ENCODE peak calls at places on chromosomes 5 and 9, in ten cellular contexts. One of them, this sample, is unnamed.

GRCh38 chr5:104179057-104179456 is 616.5 kb upstream of the NUDT12 start:
- DNase-seq in cardiac muscle cell: peak; percentile 66
- DNase-seq in K562: peak; percentile 71
- DNase-seq in fibroblast of lung: peak; percentile 35
- DNase-seq in upper lobe of left lung: no peak
- DNase-seq in colonic mucosa: peak; percentile 31
- DNase-seq in body of pancreas: peak; percentile 67
- DNase-seq in upper lobe of right lung: no peak
- DNase-seq in ovary: no peak
- DNase-seq in heart left ventricle: no peak
- DNase-seq in this sample: no peak

GRCh38 chr5:6719417-6719816 is 6.2 kb downstream of the TENT4A start:
- DNase-seq in fibroblast of lung: no peak
- DNase-seq in upper lobe of left lung: no peak
- DNase-seq in upper lobe of right lung: no peak
- DNase-seq in ovary: no peak
- DNase-seq in colonic mucosa: peak; percentile 11
- DNase-seq in cardiac muscle cell: no peak
- DNase-seq in heart left ventricle: no peak
- DNase-seq in K562: no peak
- DNase-seq in body of pancreas: no peak
- DNase-seq in this sample: no peak

GRCh38 chr9:110252509-110253139 is 3.7 kb downstream of the TXN start:
- DNase-seq in K562: no peak
- DNase-seq in ovary: no peak
- DNase-seq in heart left ventricle: no peak
- DNase-seq in upper lobe of right lung: no peak
- DNase-seq in body of pancreas: no peak
- DNase-seq in cardiac muscle cell: peak; percentile 20
- DNase-seq in upper lobe of left lung: no peak
- DNase-seq in colonic mucosa: no peak
- DNase-seq in fibroblast of lung: no peak
- DNase-seq in this sample: no peak

GRCh38 chr5:139148306-139148705 is 49.9 kb downstream of the SIL1 start:
- DNase-seq in colonic mucosa: no peak
- DNase-seq in body of pancreas: peak; percentile 77
- DNase-seq in cardiac muscle cell: no peak
- DNase-seq in fibroblast of lung: no peak
- DNase-seq in upper lobe of left lung: no peak
- DNase-seq in ovary: no peak
- DNase-seq in heart left ventricle: no peak
- DNase-seq in upper lobe of right lung: no peak
- DNase-seq in K562: no peak
- DNase-seq in this sample: no peak

GRCh38 chr9:34377402-34377741 is 674 bp upstream of the MYORG start:
- DNase-seq in heart left ventricle: no peak
- DNase-seq in fibroblast of lung: no peak
- DNase-seq in ovary: peak; percentile 23
- DNase-seq in upper lobe of right lung: peak; percentile 77
- DNase-seq in cardiac muscle cell: no peak
- DNase-seq in upper lobe of left lung: peak; percentile 44
- DNase-seq in K562: peak; percentile 19
- DNase-seq in body of pancreas: peak; percentile 76
- DNase-seq in colonic mucosa: peak; percentile 67
- DNase-seq in this sample: no peak

GRCh38 chr5:140549237-140550144 is 2.0 kb downstream of the EIF4EBP3 start:
- DNase-seq in upper lobe of left lung: no peak
- DNase-seq in ovary: no peak
- DNase-seq in colonic mucosa: peak; percentile 73
- DNase-seq in K562: peak; percentile 72
- DNase-seq in cardiac muscle cell: peak; percentile 66
- DNase-seq in heart left ventricle: peak; percentile 72
- DNase-seq in fibroblast of lung: peak; percentile 49
- DNase-seq in upper lobe of right lung: no peak
- DNase-seq in body of pancreas: peak; percentile 80
- DNase-seq in this sample: peak; percentile 77

GRCh38 chr5:71503536-71503935 is 48.1 kb downstream of the BDP1 start:
- DNase-seq in body of pancreas: no peak
- DNase-seq in upper lobe of left lung: no peak
- DNase-seq in upper lobe of right lung: no peak
- DNase-seq in fibroblast of lung: no peak
- DNase-seq in cardiac muscle cell: no peak
- DNase-seq in K562: no peak
- DNase-seq in colonic mucosa: no peak
- DNase-seq in heart left ventricle: no peak
- DNase-seq in ovary: no peak
- DNase-seq in this sample: no peak

GRCh38 chr5:66307647-66308257 is 163.7 kb downstream of the SREK1 start:
- DNase-seq in upper lobe of right lung: no peak
- DNase-seq in K562: peak; percentile 53
- DNase-seq in ovary: no peak
- DNase-seq in body of pancreas: peak; percentile 33
- DNase-seq in colonic mucosa: no peak
- DNase-seq in upper lobe of left lung: no peak
- DNase-seq in fibroblast of lung: peak; percentile 80
- DNase-seq in cardiac muscle cell: peak; percentile 85
- DNase-seq in heart left ventricle: no peak
- DNase-seq in this sample: no peak

GRCh38 chr5:171309526-171310333 is 682 bp downstream of the TLX3 start:
- DNase-seq in K562: no peak
- DNase-seq in ovary: no peak
- DNase-seq in body of pancreas: no peak
- DNase-seq in upper lobe of right lung: peak; percentile 59
- DNase-seq in heart left ventricle: no peak
- DNase-seq in colonic mucosa: peak; percentile 43
- DNase-seq in fibroblast of lung: no peak
- DNase-seq in upper lobe of left lung: peak; percentile 79
- DNase-seq in cardiac muscle cell: no peak
- DNase-seq in this sample: peak; percentile 57

GRCh38 chr5:1186351-1187233 is 14.8 kb upstream of the SLC6A19 start:
- DNase-seq in colonic mucosa: peak; percentile 14
- DNase-seq in upper lobe of left lung: peak; percentile 32
- DNase-seq in cardiac muscle cell: no peak
- DNase-seq in ovary: no peak
- DNase-seq in upper lobe of right lung: no peak
- DNase-seq in body of pancreas: no peak
- DNase-seq in heart left ventricle: no peak
- DNase-seq in K562: no peak
- DNase-seq in fibroblast of lung: no peak
- DNase-seq in this sample: no peak

GRCh38 chr5:107469485-107469884 is 201.3 kb downstream of the EFNA5 start:
- DNase-seq in colonic mucosa: no peak
- DNase-seq in K562: no peak
- DNase-seq in body of pancreas: no peak
- DNase-seq in upper lobe of right lung: no peak
- DNase-seq in ovary: no peak
- DNase-seq in heart left ventricle: no peak
- DNase-seq in fibroblast of lung: peak; percentile 68
- DNase-seq in cardiac muscle cell: peak; percentile 92
- DNase-seq in upper lobe of left lung: no peak
- DNase-seq in this sample: no peak

DNA sequence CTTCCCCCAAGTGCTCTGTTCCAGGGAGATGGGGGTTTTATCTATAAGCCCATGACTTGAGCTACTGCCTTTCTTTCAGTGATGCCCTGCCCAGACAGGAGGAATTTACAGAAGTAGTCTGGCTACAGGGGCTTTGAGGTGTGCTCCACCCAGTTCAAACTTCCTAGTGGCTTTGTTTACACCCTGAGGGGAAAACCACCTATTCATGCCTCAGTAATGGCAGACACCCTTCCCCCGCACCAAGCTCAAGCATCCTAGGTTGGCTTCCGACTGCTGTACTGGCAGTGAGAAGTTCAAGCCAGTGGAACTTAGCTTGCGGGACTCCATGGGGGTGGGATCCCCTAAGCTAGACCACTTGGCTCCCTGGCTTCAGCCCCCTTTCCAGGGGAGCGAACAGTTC is 154.6 kb downstream of the IZUMO3 start:
- DNase-seq in heart left ventricle: no peak
- DNase-seq in upper lobe of left lung: no peak
- DNase-seq in ovary: no peak
- DNase-seq in K562: no peak
- DNase-seq in fibroblast of lung: no peak
- DNase-seq in colonic mucosa: no peak
- DNase-seq in upper lobe of right lung: no peak
- DNase-seq in body of pancreas: no peak
- DNase-seq in cardiac muscle cell: no peak
- DNase-seq in this sample: no peak
- H3K9me3 ChIP-seq in heart left ventricle: no peaks in the 10 kb centered on the region
- H3K9me3 ChIP-seq in upper lobe of left lung: no peaks in the 10 kb centered on the region
- H3K9me3 ChIP-seq in ovary: no peaks in the 10 kb centered on the region
- H3K9me3 ChIP-seq in K562: no peaks in the 10 kb centered on the region
- H3K9me3 ChIP-seq in fibroblast of lung: no peaks in the 10 kb centered on the region
- H3K9me3 ChIP-seq in colonic mucosa: no peaks in the 10 kb centered on the region
- H3K9me3 ChIP-seq in upper lobe of right lung: no peaks in the 10 kb centered on the region
- H3K9me3 ChIP-seq in body of pancreas: no peaks in the 10 kb centered on the region
- H3K9me3 ChIP-seq in cardiac muscle cell: no peaks in the 10 kb centered on the region
- H3K9me3 ChIP-seq in this sample: no peaks in the 10 kb centered on the region

GRCh38 chr9:132422574-132422973 is 12.6 kb downstream of the CFAP77 start:
- DNase-seq in body of pancreas: no peak
- DNase-seq in cardiac muscle cell: no peak
- DNase-seq in colonic mucosa: no peak
- DNase-seq in K562: no peak
- DNase-seq in heart left ventricle: no peak
- DNase-seq in upper lobe of left lung: no peak
- DNase-seq in upper lobe of right lung: no peak
- DNase-seq in fibroblast of lung: no peak
- DNase-seq in ovary: no peak
- DNase-seq in this sample: no peak
- H3K27me3 ChIP-seq in body of pancreas: peaks cover 5% of the 10 kb centered on the region
- H3K27me3 ChIP-seq in cardiac muscle cell: no peaks in the 10 kb centered on the region
- H3K27me3 ChIP-seq in colonic mucosa: peaks cover 15% of the 10 kb centered on the region
- H3K27me3 ChIP-seq in K562: peaks cover 73% of the 10 kb centered on the region
- H3K27me3 ChIP-seq in heart left ventricle: peaks cover 63% of the 10 kb centered on the region
- H3K27me3 ChIP-seq in upper lobe of left lung: peaks cover 6% of the 10 kb centered on the region
- H3K27me3 ChIP-seq in upper lobe of right lung: peaks cover 46% of the 10 kb centered on the region
- H3K27me3 ChIP-seq in fibroblast of lung: peaks cover 22% of the 10 kb centered on the region
- H3K27me3 ChIP-seq in ovary: no peaks in the 10 kb centered on the region
- H3K27me3 ChIP-seq in this sample: no peaks in the 10 kb centered on the region

DNA sequence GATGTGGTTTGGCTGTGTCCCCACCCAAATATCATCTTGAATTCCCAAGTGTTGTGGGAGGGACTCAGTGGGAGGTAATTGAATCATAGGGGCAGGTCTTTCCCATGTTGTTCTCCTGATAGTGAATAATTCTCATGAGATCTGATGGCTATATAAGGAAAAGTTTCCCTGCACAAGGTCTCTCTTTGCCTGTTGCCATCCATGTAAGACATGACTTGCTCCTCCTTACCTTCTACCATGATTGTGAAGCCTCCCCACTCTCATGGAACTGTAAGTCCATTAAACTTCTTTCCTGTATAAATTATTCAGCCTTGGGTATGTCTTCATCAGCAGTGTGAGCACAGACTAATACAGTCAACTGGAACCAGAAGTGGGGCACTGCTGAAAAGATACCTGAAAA is 262.4 kb upstream of the RFX3 start:
- DNase-seq in upper lobe of right lung: no peak
- DNase-seq in ovary: no peak
- DNase-seq in colonic mucosa: no peak
- DNase-seq in K562: no peak
- DNase-seq in upper lobe of left lung: no peak
- DNase-seq in cardiac muscle cell: no peak
- DNase-seq in heart left ventricle: no peak
- DNase-seq in body of pancreas: no peak
- DNase-seq in fibroblast of lung: no peak
- DNase-seq in this sample: no peak
- H3K9me3 ChIP-seq in upper lobe of right lung: no peaks in the 10 kb centered on the region
- H3K9me3 ChIP-seq in ovary: no peaks in the 10 kb centered on the region
- H3K9me3 ChIP-seq in colonic mucosa: no peaks in the 10 kb centered on the region
- H3K9me3 ChIP-seq in K562: no peaks in the 10 kb centered on the region
- H3K9me3 ChIP-seq in upper lobe of left lung: peaks cover 7% of the 10 kb centered on the region
- H3K9me3 ChIP-seq in cardiac muscle cell: no peaks in the 10 kb centered on the region
- H3K9me3 ChIP-seq in heart left ventricle: no peaks in the 10 kb centered on the region
- H3K9me3 ChIP-seq in body of pancreas: no peaks in the 10 kb centered on the region
- H3K9me3 ChIP-seq in fibroblast of lung: no peaks in the 10 kb centered on the region
- H3K9me3 ChIP-seq in this sample: peaks cover 4% of the 10 kb centered on the region

GRCh38 chr5:73286891-73287290 is 113.9 kb downstream of the TMEM174 start:
- DNase-seq in colonic mucosa: no peak
- DNase-seq in heart left ventricle: no peak
- DNase-seq in cardiac muscle cell: no peak
- DNase-seq in fibroblast of lung: no peak
- DNase-seq in upper lobe of left lung: no peak
- DNase-seq in K562: no peak
- DNase-seq in upper lobe of right lung: no peak
- DNase-seq in body of pancreas: no peak
- DNase-seq in ovary: no peak
- DNase-seq in this sample: no peak

GRCh38 chr5:73282923-73283322 is 109.9 kb downstream of the TMEM174 start:
- DNase-seq in K562: no peak
- DNase-seq in fibroblast of lung: no peak
- DNase-seq in colonic mucosa: no peak
- DNase-seq in body of pancreas: peak; percentile 66
- DNase-seq in upper lobe of left lung: no peak
- DNase-seq in ovary: no peak
- DNase-seq in upper lobe of right lung: no peak
- DNase-seq in cardiac muscle cell: no peak
- DNase-seq in heart left ventricle: no peak
- DNase-seq in this sample: no peak

GRCh38 chr5:73282383-73282782 is 109.4 kb downstream of the TMEM174 start:
- DNase-seq in fibroblast of lung: no peak
- DNase-seq in K562: no peak
- DNase-seq in body of pancreas: no peak
- DNase-seq in upper lobe of left lung: no peak
- DNase-seq in heart left ventricle: no peak
- DNase-seq in colonic mucosa: no peak
- DNase-seq in ovary: no peak
- DNase-seq in cardiac muscle cell: no peak
- DNase-seq in upper lobe of right lung: no peak
- DNase-seq in this sample: no peak

GRCh38 chr5:73284985-73285384 is 112.0 kb downstream of the TMEM174 start:
- DNase-seq in ovary: no peak
- DNase-seq in K562: no peak
- DNase-seq in heart left ventricle: no peak
- DNase-seq in fibroblast of lung: no peak
- DNase-seq in colonic mucosa: no peak
- DNase-seq in body of pancreas: no peak
- DNase-seq in cardiac muscle cell: no peak
- DNase-seq in upper lobe of right lung: no peak
- DNase-seq in upper lobe of left lung: no peak
- DNase-seq in this sample: no peak

GRCh38 chr5:73284196-73284795 is 111.3 kb downstream of the TMEM174 start:
- DNase-seq in upper lobe of right lung: no peak
- DNase-seq in cardiac muscle cell: no peak
- DNase-seq in colonic mucosa: no peak
- DNase-seq in fibroblast of lung: no peak
- DNase-seq in K562: no peak
- DNase-seq in upper lobe of left lung: no peak
- DNase-seq in heart left ventricle: no peak
- DNase-seq in body of pancreas: no peak
- DNase-seq in ovary: no peak
- DNase-seq in this sample: no peak
- H3K27me3 ChIP-seq in upper lobe of right lung: no peaks in the 10 kb centered on the region
- H3K27me3 ChIP-seq in cardiac muscle cell: peaks cover 5% of the 10 kb centered on the region
- H3K27me3 ChIP-seq in colonic mucosa: no peaks in the 10 kb centered on the region
- H3K27me3 ChIP-seq in fibroblast of lung: peaks cover 7% of the 10 kb centered on the region
- H3K27me3 ChIP-seq in K562: peaks cover 37% of the 10 kb centered on the region
- H3K27me3 ChIP-seq in upper lobe of left lung: no peaks in the 10 kb centered on the region
- H3K27me3 ChIP-seq in heart left ventricle: peaks cover 47% of the 10 kb centered on the region
- H3K27me3 ChIP-seq in body of pancreas: no peaks in the 10 kb centered on the region
- H3K27me3 ChIP-seq in ovary: no peaks in the 10 kb centered on the region
- H3K27me3 ChIP-seq in this sample: no peaks in the 10 kb centered on the region

GRCh38 chr5:98489021-98489420 is 284.4 kb upstream of the RGMB start:
- DNase-seq in upper lobe of left lung: no peak
- DNase-seq in colonic mucosa: no peak
- DNase-seq in heart left ventricle: no peak
- DNase-seq in fibroblast of lung: no peak
- DNase-seq in body of pancreas: no peak
- DNase-seq in upper lobe of right lung: no peak
- DNase-seq in K562: no peak
- DNase-seq in ovary: no peak
- DNase-seq in cardiac muscle cell: no peak
- DNase-seq in this sample: no peak
- H3K9me3 ChIP-seq in upper lobe of left lung: no peaks in the 10 kb centered on the region
- H3K9me3 ChIP-seq in colonic mucosa: no peaks in the 10 kb centered on the region
- H3K9me3 ChIP-seq in heart left ventricle: no peaks in the 10 kb centered on the region
- H3K9me3 ChIP-seq in fibroblast of lung: no peaks in the 10 kb centered on the region
- H3K9me3 ChIP-seq in body of pancreas: no peaks in the 10 kb centered on the region
- H3K9me3 ChIP-seq in upper lobe of right lung: no peaks in the 10 kb centered on the region
- H3K9me3 ChIP-seq in K562: no peaks in the 10 kb centered on the region
- H3K9me3 ChIP-seq in ovary: no peaks in the 10 kb centered on the region
- H3K9me3 ChIP-seq in cardiac muscle cell: no peaks in the 10 kb centered on the region
- H3K9me3 ChIP-seq in this sample: no peaks in the 10 kb centered on the region